ENCODE peak calls at places on chromosomes 2 and 18, in seven cellular contexts. K, M, A, L, G, J and R are unnamed samples.

GRCh38 chr18:24799176-24799575 is 338.7 kb downstream of the HRH4 start:
- DNase-seq in M (no peak), G (no peak), J (peak; percentile 4), A (no peak), K (no peak), L (no peak), R (no peak)

GRCh38 chr18:46400449-46400848 is 256.6 kb downstream of the LOXHD1 start:
- DNase-seq in M (no peak), K (no peak), L (no peak), A (no peak), G (no peak), J (no peak), R (no peak)

GRCh38 chr2:33673937-33674336 is 74.8 kb upstream of the FAM98A start:
- DNase-seq in G (no peak), M (no peak), A (no peak), K (peak; percentile 13), L (peak; percentile 1), J (peak; percentile 55), R (no peak)

GRCh38 chr2:95346738-95347671 is 49.9 kb downstream of the KCNIP3 start:
- DNase-seq in A (no peak), J (peak; percentile 21), K (no peak), G (no peak), M (peak; percentile 19), L (no peak), R (no peak)

GRCh38 chr2:217980036-217980435 is 22.8 kb downstream of the TNS1 start:
- DNase-seq in K (no peak), M (no peak), G (no peak), L (no peak), J (no peak), A (no peak), R (no peak)

GRCh38 chr2:237723613-237724012 is 75.0 kb upstream of the RBM44 start:
- DNase-seq in A (peak; percentile 61), J (peak; percentile 57), G (no peak), L (no peak), K (no peak), M (no peak), R (peak; percentile 74)

GRCh38 chr2:3461781-3462492 is 57.4 kb downstream of the ADI1 start:
- DNase-seq in J (peak; percentile 81), K (peak; percentile 28), A (peak; percentile 85), M (peak; percentile 27), G (no peak), L (peak; percentile 40), R (peak; percentile 69)

GRCh38 chr2:216319771-216320170 is 52.5 kb downstream of the MARCHF4 start:
- DNase-seq in G (no peak), A (no peak), J (no peak), M (no peak), L (no peak), K (no peak), R (no peak)

GRCh38 chr18:35635171-35635570 is 53.6 kb downstream of the GALNT1 start:
- DNase-seq in A (no peak), L (no peak), K (no peak), J (peak; percentile 84), M (no peak), G (no peak), R (peak; percentile 4)

GRCh38 chr18:49055787-49056186 is 105.0 kb upstream of the SMAD7 start:
- DNase-seq in K (no peak), J (peak; percentile 71), G (no peak), A (no peak), L (no peak), M (peak; percentile 55), R (no peak)

GRCh38 chr2:61853086-61853847 is 593 bp downstream of the FAM161A start:
- DNase-seq in J (peak; percentile 67), K (peak; percentile 37), G (no peak), L (peak; percentile 39), A (peak; percentile 38), M (peak; percentile 71), R (peak; percentile 64)

GRCh38 chr2:226690471-226691024 is 109.1 kb downstream of the IRS1 start:
- DNase-seq in A (no peak), J (no peak), G (no peak), K (no peak), M (no peak), L (no peak), R (no peak)

GRCh38 chr2:151277011-151277410 is 12.5 kb downstream of the NMI start:
- DNase-seq in G (no peak), J (no peak), M (no peak), K (no peak), L (no peak), A (no peak), R (no peak)

GRCh38 chr18:63320690-63321265 is 1.2 kb upstream of the BCL2 start:
- DNase-seq in A (peak; percentile 11), L (peak; percentile 29), M (peak; percentile 53), G (peak; percentile 32), J (peak; percentile 48), K (no peak), R (peak; percentile 15)

GRCh38 chr2:210477496-210477895 is 937 bp upstream of the LANCL1 start:
- DNase-seq in M (peak; percentile 21), J (peak; percentile 21), K (peak; percentile 66), L (no peak), G (no peak), A (no peak), R (peak; percentile 54)

GRCh38 chr2:50346104-50346503 is 685.8 kb downstream of the NRXN1 start:
- DNase-seq in M (no peak), J (no peak), A (no peak), G (no peak), L (no peak), K (no peak), R (no peak)

GRCh38 chr2:172399765-172400164 is 27.6 kb upstream of the ITGA6 start:
- DNase-seq in A (no peak), K (no peak), M (no peak), G (no peak), L (no peak), J (no peak), R (peak; percentile 37)

GRCh38 chr2:35790292-35790691 is 565.3 kb upstream of the CRIM1 start:
- DNase-seq in M (no peak), G (no peak), K (no peak), L (no peak), J (no peak), A (no peak), R (no peak)

GRCh38 chr18:49966090-49966489 is 152.8 kb upstream of the ACAA2 start:
- DNase-seq in M (no peak), K (peak; percentile 51), G (no peak), A (peak; percentile 41), J (no peak), L (no peak), R (no peak)

GRCh38 chr18:63637703-63638102 is 6.4 kb downstream of the SERPINB4 start:
- DNase-seq in M (no peak), J (no peak), K (no peak), G (no peak), A (no peak), L (no peak), R (no peak)

GRCh38 chr2:169336677-169337076 is 25.7 kb downstream of the LRP2 start:
- DNase-seq in M (no peak), A (no peak), K (no peak), J (no peak), G (no peak), L (no peak), R (no peak)